ENCODE peak calls at places on chromosomes 4 and X, in eight cellular contexts. I, C, T, Z, F, B, V and U are unnamed samples.

GRCh38 chr4:98101988-98102387 is 41.3 kb downstream of the STPG2 start:
- DNase-seq in I (no peak), C (no peak), T (no peak), Z (no peak), F (no peak), B (no peak), V (no peak), U (no peak)

GRCh38 chr4:14641871-14642270 is 360.4 kb upstream of the CPEB2 start:
- DNase-seq in I (no peak), C (no peak), T (no peak), Z (no peak), F (no peak), B (no peak), V (no peak), U (no peak)

GRCh38 chr4:181582595-181582994 is 660.6 kb upstream of the TENM3 start:
- DNase-seq in I (no peak), C (no peak), T (no peak), Z (no peak), F (no peak), B (no peak), V (no peak), U (no peak)

GRCh38 chr4:173332963-173333657 is 1.0 kb downstream of the HMGB2 start:
- DNase-seq in I (no peak), C (no peak), T (no peak), Z (no peak), F (no peak), B (no peak), V (peak), U (no peak)

GRCh38 chr4:5220028-5220427 is 168.7 kb downstream of the STK32B start:
- DNase-seq in I (no peak), C (no peak), T (no peak), Z (no peak), F (no peak), B (no peak), V (peak), U (peak)

GRCh38 chr4:85722806-85723205 is 247.9 kb downstream of the ARHGAP24 start:
- DNase-seq in I (no peak), C (no peak), T (no peak), Z (no peak), F (peak), B (no peak), V (no peak), U (no peak)

GRCh38 chrX:54173791-54174190 is 9.3 kb downstream of the FAM120C start:
- DNase-seq in I (no peak), C (no peak), T (no peak), Z (no peak), F (no peak), B (no peak), V (no peak), U (no peak)

GRCh38 chr4:103204114-103204513 is 6.0 kb upstream of the CENPE start:
- DNase-seq in I (no peak), C (peak), T (no peak), Z (no peak), F (peak), B (no peak), V (peak), U (no peak)

GRCh38 chr4:169005453-169006099 is 4.5 kb downstream of the CBR4 start:
- DNase-seq in I (no peak), C (no peak), T (no peak), Z (no peak), F (peak), B (no peak), V (no peak), U (no peak)

GRCh38 chr4:6322761-6323566 is 53.3 kb downstream of the WFS1 start:
- DNase-seq in I (no peak), C (no peak), T (no peak), Z (no peak), F (no peak), B (no peak), V (no peak), U (no peak)

GRCh38 chr4:147307896-147308680 is 172.8 kb upstream of the EDNRA start:
- DNase-seq in I (no peak), C (no peak), T (no peak), Z (no peak), F (no peak), B (no peak), V (no peak), U (no peak)

GRCh38 chr4:73901031-73901430 is 31.8 kb downstream of the CXCL1 start:
- DNase-seq in I (no peak), C (peak), T (no peak), Z (no peak), F (peak), B (no peak), V (peak), U (no peak)

GRCh38 chr4:176207839-176208238 is 12.5 kb upstream of the SPATA4 start:
- DNase-seq in I (no peak), C (no peak), T (no peak), Z (no peak), F (no peak), B (no peak), V (no peak), U (peak)

GRCh38 chr4:1797861-1798529 is 4.9 kb downstream of the FGFR3 start:
- DNase-seq in I (no peak), C (no peak), T (no peak), Z (no peak), F (no peak), B (no peak), V (no peak), U (no peak)

GRCh38 chr4:38562751-38563198 is 101.2 kb upstream of the KLF3 start:
- DNase-seq in I (peak), C (no peak), T (peak), Z (no peak), F (peak), B (no peak), V (peak), U (no peak)

GRCh38 chrX:150683536-150684146 is 9.6 kb upstream of the MTMR1 start:
- DNase-seq in I (peak), C (peak), T (no peak), Z (no peak), F (no peak), B (no peak), V (peak), U (no peak)

GRCh38 chr4:184396570-184397515 is 77.5 kb downstream of the IRF2 start:
- DNase-seq in I (no peak), C (no peak), T (no peak), Z (no peak), F (no peak), B (no peak), V (no peak), U (no peak)

GRCh38 chr4:40245794-40246546 is 49.1 kb downstream of the RHOH start:
- DNase-seq in I (no peak), C (no peak), T (no peak), Z (no peak), F (no peak), B (no peak), V (no peak), U (no peak)

GRCh38 chr4:40949701-40950100 is 199.9 kb downstream of the NSUN7 start:
- DNase-seq in I (no peak), C (no peak), T (no peak), Z (no peak), F (no peak), B (no peak), V (no peak), U (no peak)

GRCh38 chrX:107000013-107000515 is at the start of gene MORC4:
- DNase-seq in I (peak), C (peak), T (peak), Z (peak), F (peak), B (peak), V (peak), U (peak)

GRCh38 chr4:184120549-184121127 is 97.0 kb downstream of the ENPP6 start:
- DNase-seq in I (no peak), C (no peak), T (no peak), Z (no peak), F (no peak), B (no peak), V (no peak), U (no peak)

GRCh38 chr4:175459571-175459970 is 352.5 kb downstream of the GPM6A start:
- DNase-seq in I (no peak), C (no peak), T (no peak), Z (no peak), F (no peak), B (no peak), V (no peak), U (no peak)

GRCh38 chr4:159360549-159360948 is 257.7 kb downstream of the RAPGEF2 start:
- DNase-seq in I (no peak), C (peak), T (no peak), Z (no peak), F (peak), B (no peak), V (peak), U (no peak)

GRCh38 chrX:20352935-20353336 is 86.2 kb upstream of the RPS6KA3 start:
- DNase-seq in I (no peak), C (no peak), T (no peak), Z (no peak), F (no peak), B (no peak), V (no peak), U (no peak)

GRCh38 chr4:143241892-143242291 is 57.2 kb downstream of the USP38 start:
- DNase-seq in I (no peak), C (no peak), T (no peak), Z (no peak), F (no peak), B (no peak), V (peak), U (no peak)

GRCh38 chr4:7361256-7361655 is 73.5 kb downstream of the PSAPL1 start:
- DNase-seq in I (no peak), C (no peak), T (peak), Z (no peak), F (no peak), B (no peak), V (no peak), U (no peak)

GRCh38 chr4:169236901-169237626 is 33.7 kb downstream of the SH3RF1 start:
- DNase-seq in I (no peak), C (no peak), T (no peak), Z (no peak), F (no peak), B (no peak), V (peak), U (peak)

GRCh38 chr4:123250843-123251242 is 145.8 kb upstream of the SPRY1 start:
- DNase-seq in I (no peak), C (peak), T (no peak), Z (no peak), F (peak), B (no peak), V (peak), U (peak)

GRCh38 chr4:152771736-152772533 is 7.6 kb downstream of the TIGD4 start:
- DNase-seq in I (no peak), C (no peak), T (no peak), Z (no peak), F (no peak), B (no peak), V (no peak), U (no peak)

GRCh38 chr4:45662996-45663395 is 460.9 kb downstream of the GABRG1 start:
- DNase-seq in I (no peak), C (no peak), T (no peak), Z (no peak), F (peak), B (no peak), V (peak), U (peak)

GRCh38 chr4:40672528-40673522 is 43.2 kb upstream of the RBM47 start:
- DNase-seq in I (no peak), C (peak), T (no peak), Z (peak), F (peak), B (no peak), V (peak), U (no peak)

GRCh38 chrX:155841232-155841631 is 39.9 kb upstream of the VAMP7 start:
- DNase-seq in I (no peak), C (no peak), T (no peak), Z (no peak), F (no peak), B (no peak), V (no peak), U (no peak)

GRCh38 chrX:118779581-118779980 is 44.0 kb upstream of the ZCCHC12 start:
- DNase-seq in I (no peak), C (no peak), T (no peak), Z (no peak), F (no peak), B (no peak), V (no peak), U (no peak)
- TF ChIP-seq CTCF in I (no peak), C (no peak), T (peak), Z (no peak), F (no peak), B (no peak), V (no peak), U (no peak)

DNA sequence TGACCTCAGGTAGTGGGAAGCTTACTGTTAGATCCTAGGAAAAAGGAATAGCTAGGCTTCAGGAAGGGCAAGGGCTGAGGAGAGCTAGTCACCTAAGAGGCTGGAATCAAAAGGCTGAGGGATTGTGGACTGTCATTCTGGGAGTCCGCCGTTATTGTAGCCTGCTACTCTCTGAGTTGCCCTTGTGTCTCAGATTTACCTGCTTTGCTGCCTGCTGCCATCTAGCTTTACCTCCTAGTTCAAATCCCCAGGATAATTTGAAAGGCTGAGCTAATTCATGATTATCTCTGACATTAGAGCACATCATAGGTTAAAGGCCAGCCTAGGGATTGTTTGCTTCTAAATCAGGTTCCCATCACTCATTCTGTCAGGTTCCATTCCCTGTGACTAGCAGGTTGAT is 120.2 kb downstream of the FHIP1A start:
- DNase-seq in I (no peak), C (no peak), T (no peak), Z (no peak), F (no peak), B (no peak), V (no peak), U (no peak)
- TF ChIP-seq CTCF in I (no peak), C (no peak), T (no peak), Z (no peak), F (no peak), B (no peak), V (no peak), U (no peak)

GRCh38 chrX:115266300-115266699 is 23.2 kb upstream of the LUZP4 start:
- DNase-seq in I (no peak), C (no peak), T (no peak), Z (no peak), F (no peak), B (no peak), V (no peak), U (no peak)
- TF ChIP-seq CTCF in I (no peak), C (no peak), T (no peak), Z (no peak), F (no peak), B (no peak), V (no peak), U (no peak)

GRCh38 chr4:70538869-70539268 is 20.5 kb downstream of the AMTN start:
- DNase-seq in I (no peak), C (no peak), T (no peak), Z (no peak), F (no peak), B (no peak), V (no peak), U (no peak)

GRCh38 chr4:70544279-70544870 is 26.0 kb downstream of the AMTN start:
- DNase-seq in I (peak), C (no peak), T (no peak), Z (no peak), F (peak), B (no peak), V (peak), U (peak)
- TF ChIP-seq CTCF in I (peak), C (peak), T (no peak), Z (peak), F (peak), B (no peak), V (peak), U (peak)